ENCODE peak calls at places on chromosomes 3 and 15, in nine cellular contexts. One of them, this sample, is unnamed.

GRCh38 chr3:120227710-120228347 is 57.2 kb downstream of the GPR156 start:
- DNase-seq in CD8-positive, alpha-beta memory T cell: no peak
- DNase-seq in activated naive CD8-positive, alpha-beta T cell treated with anti-CD3 and anti-CD28 coated beads, Interleukin-2, amount 50 U/mL, for 24 hours: no peak
- DNase-seq in stimulated activated CD4-positive, alpha-beta T cell treated with anti-CD3 and anti-CD28 coated beads, Interleukin-1b, Interleukin-23, amount 100 ng/mL, for 24 hours: no peak
- DNase-seq in endothelial cell: no peak
- DNase-seq in ELR: no peak
- DNase-seq in activated gamma-delta T cell: no peak
- DNase-seq in HT1080: no peak
- DNase-seq in effector CD4-positive, alpha-beta T cell: no peak
- DNase-seq in this sample: no peak

GRCh38 chr3:13716540-13717221 is 163.2 kb downstream of the WNT7A start:
- DNase-seq in activated naive CD8-positive, alpha-beta T cell treated with anti-CD3 and anti-CD28 coated beads, Interleukin-2, amount 50 U/mL, for 24 hours: no peak
- DNase-seq in ELR: no peak
- DNase-seq in activated gamma-delta T cell: no peak
- DNase-seq in endothelial cell: no peak
- DNase-seq in HT1080: no peak
- DNase-seq in effector CD4-positive, alpha-beta T cell: no peak
- DNase-seq in CD8-positive, alpha-beta memory T cell: no peak
- DNase-seq in stimulated activated CD4-positive, alpha-beta T cell treated with anti-CD3 and anti-CD28 coated beads, Interleukin-1b, Interleukin-23, amount 100 ng/mL, for 24 hours: no peak
- DNase-seq in this sample: no peak

GRCh38 chr3:138124689-138125420 is 7.3 kb downstream of the A4GNT start:
- DNase-seq in stimulated activated CD4-positive, alpha-beta T cell treated with anti-CD3 and anti-CD28 coated beads, Interleukin-1b, Interleukin-23, amount 100 ng/mL, for 24 hours: no peak
- DNase-seq in activated gamma-delta T cell: no peak
- DNase-seq in ELR: peak
- DNase-seq in effector CD4-positive, alpha-beta T cell: no peak
- DNase-seq in HT1080: no peak
- DNase-seq in CD8-positive, alpha-beta memory T cell: no peak
- DNase-seq in endothelial cell: no peak
- DNase-seq in activated naive CD8-positive, alpha-beta T cell treated with anti-CD3 and anti-CD28 coated beads, Interleukin-2, amount 50 U/mL, for 24 hours: no peak
- DNase-seq in this sample: no peak

GRCh38 chr15:29736745-29737023 is 85.6 kb downstream of the TJP1 start:
- DNase-seq in effector CD4-positive, alpha-beta T cell: no peak
- DNase-seq in activated gamma-delta T cell: no peak
- DNase-seq in CD8-positive, alpha-beta memory T cell: no peak
- DNase-seq in endothelial cell: no peak
- DNase-seq in activated naive CD8-positive, alpha-beta T cell treated with anti-CD3 and anti-CD28 coated beads, Interleukin-2, amount 50 U/mL, for 24 hours: no peak
- DNase-seq in stimulated activated CD4-positive, alpha-beta T cell treated with anti-CD3 and anti-CD28 coated beads, Interleukin-1b, Interleukin-23, amount 100 ng/mL, for 24 hours: no peak
- DNase-seq in ELR: peak
- DNase-seq in HT1080: peak
- DNase-seq in this sample: no peak

GRCh38 chr3:33074217-33075067 is 22.5 kb downstream of the GLB1 start:
- DNase-seq in HT1080: peak
- DNase-seq in activated naive CD8-positive, alpha-beta T cell treated with anti-CD3 and anti-CD28 coated beads, Interleukin-2, amount 50 U/mL, for 24 hours: peak
- DNase-seq in ELR: peak
- DNase-seq in effector CD4-positive, alpha-beta T cell: peak
- DNase-seq in endothelial cell: peak
- DNase-seq in CD8-positive, alpha-beta memory T cell: no peak
- DNase-seq in activated gamma-delta T cell: no peak
- DNase-seq in stimulated activated CD4-positive, alpha-beta T cell treated with anti-CD3 and anti-CD28 coated beads, Interleukin-1b, Interleukin-23, amount 100 ng/mL, for 24 hours: peak
- DNase-seq in this sample: peak

GRCh38 chr3:179608931-179609720 is 4.5 kb downstream of the NDUFB5 start:
- DNase-seq in effector CD4-positive, alpha-beta T cell: no peak
- DNase-seq in ELR: no peak
- DNase-seq in CD8-positive, alpha-beta memory T cell: no peak
- DNase-seq in activated naive CD8-positive, alpha-beta T cell treated with anti-CD3 and anti-CD28 coated beads, Interleukin-2, amount 50 U/mL, for 24 hours: no peak
- DNase-seq in endothelial cell: no peak
- DNase-seq in stimulated activated CD4-positive, alpha-beta T cell treated with anti-CD3 and anti-CD28 coated beads, Interleukin-1b, Interleukin-23, amount 100 ng/mL, for 24 hours: no peak
- DNase-seq in HT1080: no peak
- DNase-seq in activated gamma-delta T cell: no peak
- DNase-seq in this sample: no peak

GRCh38 chr15:73319460-73320245 is 49.1 kb downstream of the HCN4 start:
- DNase-seq in activated gamma-delta T cell: no peak
- DNase-seq in endothelial cell: no peak
- DNase-seq in CD8-positive, alpha-beta memory T cell: no peak
- DNase-seq in effector CD4-positive, alpha-beta T cell: no peak
- DNase-seq in stimulated activated CD4-positive, alpha-beta T cell treated with anti-CD3 and anti-CD28 coated beads, Interleukin-1b, Interleukin-23, amount 100 ng/mL, for 24 hours: no peak
- DNase-seq in HT1080: no peak
- DNase-seq in activated naive CD8-positive, alpha-beta T cell treated with anti-CD3 and anti-CD28 coated beads, Interleukin-2, amount 50 U/mL, for 24 hours: no peak
- DNase-seq in ELR: no peak
- DNase-seq in this sample: no peak

GRCh38 chr15:93319121-93319814 is 230.3 kb upstream of the RGMA start:
- DNase-seq in HT1080: no peak
- DNase-seq in effector CD4-positive, alpha-beta T cell: no peak
- DNase-seq in ELR: no peak
- DNase-seq in stimulated activated CD4-positive, alpha-beta T cell treated with anti-CD3 and anti-CD28 coated beads, Interleukin-1b, Interleukin-23, amount 100 ng/mL, for 24 hours: no peak
- DNase-seq in activated gamma-delta T cell: no peak
- DNase-seq in CD8-positive, alpha-beta memory T cell: no peak
- DNase-seq in activated naive CD8-positive, alpha-beta T cell treated with anti-CD3 and anti-CD28 coated beads, Interleukin-2, amount 50 U/mL, for 24 hours: no peak
- DNase-seq in endothelial cell: no peak
- DNase-seq in this sample: no peak

GRCh38 chr15:90648137-90649070 is 68.7 kb upstream of the BLM start:
- DNase-seq in activated naive CD8-positive, alpha-beta T cell treated with anti-CD3 and anti-CD28 coated beads, Interleukin-2, amount 50 U/mL, for 24 hours: peak
- DNase-seq in CD8-positive, alpha-beta memory T cell: peak
- DNase-seq in endothelial cell: peak
- DNase-seq in activated gamma-delta T cell: no peak
- DNase-seq in HT1080: peak
- DNase-seq in ELR: peak
- DNase-seq in effector CD4-positive, alpha-beta T cell: peak
- DNase-seq in stimulated activated CD4-positive, alpha-beta T cell treated with anti-CD3 and anti-CD28 coated beads, Interleukin-1b, Interleukin-23, amount 100 ng/mL, for 24 hours: peak
- DNase-seq in this sample: peak

GRCh38 chr15:52010633-52011595 is 8.1 kb upstream of the MAPK6 start:
- DNase-seq in stimulated activated CD4-positive, alpha-beta T cell treated with anti-CD3 and anti-CD28 coated beads, Interleukin-1b, Interleukin-23, amount 100 ng/mL, for 24 hours: peak
- DNase-seq in activated naive CD8-positive, alpha-beta T cell treated with anti-CD3 and anti-CD28 coated beads, Interleukin-2, amount 50 U/mL, for 24 hours: peak
- DNase-seq in HT1080: peak
- DNase-seq in effector CD4-positive, alpha-beta T cell: no peak
- DNase-seq in activated gamma-delta T cell: no peak
- DNase-seq in endothelial cell: no peak
- DNase-seq in CD8-positive, alpha-beta memory T cell: no peak
- DNase-seq in ELR: peak
- DNase-seq in this sample: no peak